ENCODE peak calls at places on chromosomes 3 and 15, in four cellular contexts. One of them, this sample, is unnamed.

GRCh38 chr3:158794936-158795518 is 6.8 kb upstream of the MFSD1 start:
- DNase-seq in AG10803: peak
- DNase-seq in activated CD4-positive, alpha-beta T cell treated with anti-CD3 and anti-CD28 coated beads, Interleukin-2, amount 50 U/mL, for 48 hours: no peak
- DNase-seq in psoas muscle: no peak
- DNase-seq in this sample: no peak

GRCh38 chr3:148756306-148756705 is 58.6 kb downstream of the AGTR1 start:
- DNase-seq in activated CD4-positive, alpha-beta T cell treated with anti-CD3 and anti-CD28 coated beads, Interleukin-2, amount 50 U/mL, for 48 hours: no peak
- DNase-seq in AG10803: no peak
- DNase-seq in psoas muscle: no peak
- DNase-seq in this sample: no peak

GRCh38 chr3:126713229-126713628 is 9.2 kb downstream of the CHCHD6 start:
- DNase-seq in AG10803: no peak
- DNase-seq in psoas muscle: no peak
- DNase-seq in activated CD4-positive, alpha-beta T cell treated with anti-CD3 and anti-CD28 coated beads, Interleukin-2, amount 50 U/mL, for 48 hours: no peak
- DNase-seq in this sample: no peak

GRCh38 chr3:9260305-9260704 is 10.9 kb upstream of the SRGAP3 start:
- DNase-seq in psoas muscle: no peak
- DNase-seq in AG10803: no peak
- DNase-seq in activated CD4-positive, alpha-beta T cell treated with anti-CD3 and anti-CD28 coated beads, Interleukin-2, amount 50 U/mL, for 48 hours: no peak
- DNase-seq in this sample: peak

GRCh38 chr15:34799149-34799824 is 3.9 kb upstream of the ACTC1 start:
- DNase-seq in AG10803: no peak
- DNase-seq in activated CD4-positive, alpha-beta T cell treated with anti-CD3 and anti-CD28 coated beads, Interleukin-2, amount 50 U/mL, for 48 hours: no peak
- DNase-seq in psoas muscle: peak
- DNase-seq in this sample: peak

GRCh38 chr15:58628206-58629057 is 121.1 kb downstream of the ADAM10 start:
- DNase-seq in psoas muscle: no peak
- DNase-seq in activated CD4-positive, alpha-beta T cell treated with anti-CD3 and anti-CD28 coated beads, Interleukin-2, amount 50 U/mL, for 48 hours: no peak
- DNase-seq in AG10803: no peak
- DNase-seq in this sample: no peak

GRCh38 chr3:63652066-63652725 is at the start of gene SNTN:
- DNase-seq in AG10803: no peak
- DNase-seq in psoas muscle: no peak
- DNase-seq in activated CD4-positive, alpha-beta T cell treated with anti-CD3 and anti-CD28 coated beads, Interleukin-2, amount 50 U/mL, for 48 hours: no peak
- DNase-seq in this sample: peak

GRCh38 chr3:16697437-16698258 is 92.4 kb upstream of the DAZL start:
- DNase-seq in AG10803: peak
- DNase-seq in psoas muscle: no peak
- DNase-seq in activated CD4-positive, alpha-beta T cell treated with anti-CD3 and anti-CD28 coated beads, Interleukin-2, amount 50 U/mL, for 48 hours: no peak
- DNase-seq in this sample: no peak

GRCh38 chr3:66497982-66498671 is 2.7 kb downstream of the LRIG1 start:
- DNase-seq in AG10803: no peak
- DNase-seq in psoas muscle: no peak
- DNase-seq in activated CD4-positive, alpha-beta T cell treated with anti-CD3 and anti-CD28 coated beads, Interleukin-2, amount 50 U/mL, for 48 hours: no peak
- DNase-seq in this sample: no peak

GRCh38 chr15:78012643-78013077 is 64.9 kb downstream of the TBC1D2B start:
- DNase-seq in psoas muscle: peak
- DNase-seq in activated CD4-positive, alpha-beta T cell treated with anti-CD3 and anti-CD28 coated beads, Interleukin-2, amount 50 U/mL, for 48 hours: no peak
- DNase-seq in AG10803: no peak
- DNase-seq in this sample: no peak

GRCh38 chr3:193970773-193971206 is 165.2 kb upstream of the HES1 start:
- DNase-seq in activated CD4-positive, alpha-beta T cell treated with anti-CD3 and anti-CD28 coated beads, Interleukin-2, amount 50 U/mL, for 48 hours: no peak
- DNase-seq in AG10803: no peak
- DNase-seq in psoas muscle: no peak
- DNase-seq in this sample: no peak

GRCh38 chr3:31532587-31533168 is at the start of gene STT3B:
- DNase-seq in activated CD4-positive, alpha-beta T cell treated with anti-CD3 and anti-CD28 coated beads, Interleukin-2, amount 50 U/mL, for 48 hours: peak
- DNase-seq in AG10803: peak
- DNase-seq in psoas muscle: peak
- DNase-seq in this sample: no peak

GRCh38 chr15:90487186-90487585 is 42.5 kb upstream of the CRTC3 start:
- DNase-seq in psoas muscle: no peak
- DNase-seq in activated CD4-positive, alpha-beta T cell treated with anti-CD3 and anti-CD28 coated beads, Interleukin-2, amount 50 U/mL, for 48 hours: no peak
- DNase-seq in AG10803: no peak
- DNase-seq in this sample: no peak

GRCh38 chr15:22913646-22914380 is 66.4 kb downstream of the CYFIP1 start:
- DNase-seq in AG10803: no peak
- DNase-seq in activated CD4-positive, alpha-beta T cell treated with anti-CD3 and anti-CD28 coated beads, Interleukin-2, amount 50 U/mL, for 48 hours: no peak
- DNase-seq in psoas muscle: no peak
- DNase-seq in this sample: no peak

GRCh38 chr3:192171213-192171612 is 556.1 kb downstream of the FGF12 start:
- DNase-seq in activated CD4-positive, alpha-beta T cell treated with anti-CD3 and anti-CD28 coated beads, Interleukin-2, amount 50 U/mL, for 48 hours: no peak
- DNase-seq in AG10803: no peak
- DNase-seq in psoas muscle: no peak
- DNase-seq in this sample: no peak

GRCh38 chr15:61449306-61449705 is 220.2 kb upstream of the RORA start:
- DNase-seq in activated CD4-positive, alpha-beta T cell treated with anti-CD3 and anti-CD28 coated beads, Interleukin-2, amount 50 U/mL, for 48 hours: no peak
- DNase-seq in psoas muscle: no peak
- DNase-seq in AG10803: peak
- DNase-seq in this sample: peak

GRCh38 chr15:99085413-99086326 is 19.2 kb upstream of the SYNM start:
- DNase-seq in psoas muscle: peak
- DNase-seq in AG10803: peak
- DNase-seq in activated CD4-positive, alpha-beta T cell treated with anti-CD3 and anti-CD28 coated beads, Interleukin-2, amount 50 U/mL, for 48 hours: no peak
- DNase-seq in this sample: no peak

GRCh38 chr3:50408445-50408953 is 49.2 kb upstream of the TMEM115 start:
- DNase-seq in activated CD4-positive, alpha-beta T cell treated with anti-CD3 and anti-CD28 coated beads, Interleukin-2, amount 50 U/mL, for 48 hours: no peak
- DNase-seq in psoas muscle: no peak
- DNase-seq in AG10803: no peak
- DNase-seq in this sample: no peak

GRCh38 chr3:99111235-99111634 is 209.7 kb upstream of the DCBLD2 start:
- DNase-seq in activated CD4-positive, alpha-beta T cell treated with anti-CD3 and anti-CD28 coated beads, Interleukin-2, amount 50 U/mL, for 48 hours: no peak
- DNase-seq in psoas muscle: no peak
- DNase-seq in AG10803: no peak
- DNase-seq in this sample: no peak

GRCh38 chr3:60720696-60721228 is 530.5 kb downstream of the FHIT start:
- DNase-seq in psoas muscle: no peak
- DNase-seq in activated CD4-positive, alpha-beta T cell treated with anti-CD3 and anti-CD28 coated beads, Interleukin-2, amount 50 U/mL, for 48 hours: no peak
- DNase-seq in AG10803: peak
- DNase-seq in this sample: no peak

GRCh38 chr3:123636431-123636841 is 51.6 kb upstream of the HACD2 start:
- DNase-seq in activated CD4-positive, alpha-beta T cell treated with anti-CD3 and anti-CD28 coated beads, Interleukin-2, amount 50 U/mL, for 48 hours: no peak
- DNase-seq in AG10803: no peak
- DNase-seq in psoas muscle: no peak
- DNase-seq in this sample: peak